ENCODE peak calls at places on chromosomes 5 and 9, in eight cellular contexts. W, V, C, A, N, F, M and X are unnamed samples.
A peak's percentile ranks its signal among the peaks of the same experiment; 100 is the strongest.

GRCh38 chr5:72109625-72110024 is 2.4 kb downstream of the MAP1B start:
- DNase-seq in W (no peak), V (no peak), C (no peak), A (no peak), N (no peak), F (no peak), M (peak; percentile 62), X (no peak)

GRCh38 chr5:55533806-55534435 is 843 bp downstream of the PLPP1 start:
- DNase-seq in W (no peak), V (no peak), C (peak; percentile 32), A (no peak), N (peak; percentile 47), F (peak; percentile 7), M (no peak), X (peak; percentile 75)

GRCh38 chr5:142426129-142426641 is 101.4 kb upstream of the SPRY4 start:
- DNase-seq in W (peak; percentile 91), V (no peak), C (no peak), A (no peak), N (peak; percentile 55), F (no peak), M (no peak), X (peak; percentile 85)

GRCh38 chr5:167773902-167774301 is 517.5 kb upstream of the WWC1 start:
- DNase-seq in W (no peak), V (no peak), C (no peak), A (no peak), N (no peak), F (no peak), M (no peak), X (no peak)

GRCh38 chr9:128208386-128208785 is 5.2 kb downstream of the DNM1 start:
- DNase-seq in W (no peak), V (no peak), C (no peak), A (no peak), N (no peak), F (no peak), M (no peak), X (no peak)

GRCh38 chr5:123448017-123448617 is 24.9 kb upstream of the CEP120 start:
- DNase-seq in W (no peak), V (no peak), C (no peak), A (no peak), N (no peak), F (no peak), M (no peak), X (no peak)

GRCh38 chr5:114450516-114450909 is 88.6 kb downstream of the KCNN2 start:
- DNase-seq in W (no peak), V (no peak), C (no peak), A (no peak), N (no peak), F (no peak), M (no peak), X (no peak)

GRCh38 chr5:34706084-34706483 is 50.0 kb downstream of the RAI14 start:
- DNase-seq in W (no peak), V (no peak), C (no peak), A (no peak), N (no peak), F (no peak), M (no peak), X (peak; percentile 68)